ENCODE peak calls at places on chromosomes 7 and 10, in five cellular contexts. F is AG04449, L is psoas muscle, U is neural crest cell, I is right lobe of liver. Z is an unnamed sample.

GRCh38 chr7:88278881-88279280 is 27.8 kb downstream of the STEAP4 start:
- DNase-seq in L (no peak), U (no peak), I (no peak), F (no peak), Z (no peak)

GRCh38 chr7:137975223-137975622 is 26.7 kb downstream of the CREB3L2 start:
- DNase-seq in L (no peak), F (no peak), I (no peak), U (peak), Z (no peak)

GRCh38 chr7:99379043-99379577 is 4.6 kb downstream of the ARPC1B start:
- DNase-seq in U (no peak), L (peak), I (peak), F (peak), Z (peak)

GRCh38 chr10:78851652-78852051 is 217.1 kb upstream of the ZMIZ1 start:
- DNase-seq in I (no peak), F (no peak), U (no peak), L (no peak), Z (no peak)

GRCh38 chr10:88027570-88027969 is 164.1 kb downstream of the PTEN start:
- DNase-seq in U (no peak), L (no peak), I (no peak), F (no peak), Z (no peak)

GRCh38 chr10:103676851-103677417 is 178.4 kb downstream of the SH3PXD2A start:
- DNase-seq in L (peak), F (peak), I (no peak), U (no peak), Z (no peak)

GRCh38 chr10:113232928-113233511 is 283.0 kb downstream of the TCF7L2 start:
- DNase-seq in F (no peak), L (no peak), I (no peak), U (no peak), Z (no peak)

GRCh38 chr10:129730272-129730992 is 233.6 kb downstream of the EBF3 start:
- DNase-seq in F (no peak), I (no peak), U (no peak), L (no peak), Z (no peak)

GRCh38 chr10:103441206-103441605 is 11.0 kb downstream of the CALHM2 start:
- DNase-seq in F (no peak), U (no peak), L (no peak), I (no peak), Z (no peak)

GRCh38 chr7:34191766-34192550 is 286.6 kb downstream of the BMPER start:
- DNase-seq in L (no peak), U (no peak), F (no peak), I (no peak), Z (no peak)

GRCh38 chr10:77391605-77392235 is 245.9 kb downstream of the KCNMA1 start:
- DNase-seq in L (peak), I (peak), F (peak), U (peak), Z (no peak)

GRCh38 chr10:114678806-114679205 is 20.7 kb upstream of the ABLIM1 start:
- DNase-seq in F (no peak), I (no peak), U (no peak), L (no peak), Z (no peak)

GRCh38 chr10:131127122-131127589 is 184.4 kb downstream of the TCERG1L start:
- DNase-seq in F (no peak), L (no peak), U (no peak), I (no peak), Z (no peak)

GRCh38 chr10:101291254-101292193 is 62.3 kb upstream of the LBX1 start:
- DNase-seq in L (peak), F (no peak), U (peak), I (peak), Z (peak)

GRCh38 chr7:36301914-36302771 is 87.5 kb upstream of the ANLN start:
- DNase-seq in U (no peak), L (no peak), F (no peak), I (no peak), Z (no peak)

GRCh38 chr7:29809533-29810155 is 3.3 kb downstream of the WIPF3 start:
- DNase-seq in U (no peak), F (no peak), L (no peak), I (no peak), Z (no peak)

GRCh38 chr10:77877461-77878344 is 48.9 kb downstream of the DLG5 start:
- DNase-seq in L (peak), F (no peak), I (no peak), U (peak), Z (peak)

GRCh38 chr7:19752045-19752444 is 21.4 kb downstream of the TMEM196 start:
- DNase-seq in I (no peak), U (no peak), F (no peak), L (no peak), Z (no peak)

GRCh38 chr10:78715435-78715834 is 353.3 kb upstream of the ZMIZ1 start:
- DNase-seq in F (no peak), L (no peak), U (no peak), I (no peak), Z (no peak)

GRCh38 chr10:18501198-18501597 is 150.2 kb downstream of the NSUN6 start:
- DNase-seq in U (no peak), F (no peak), L (no peak), I (no peak), Z (no peak)

GRCh38 chr7:7564323-7564780 is 2.3 kb upstream of the MIOS start:
- DNase-seq in U (no peak), I (no peak), F (peak), L (no peak), Z (no peak)

GRCh38 chr7:44136731-44137130 is 4.4 kb downstream of the MYL7 start:
- DNase-seq in U (no peak), I (no peak), F (no peak), L (no peak), Z (no peak)

GRCh38 chr10:6027929-6028328 is 34.2 kb downstream of the IL2RA start:
- DNase-seq in U (no peak), L (no peak), I (no peak), F (no peak), Z (no peak)

GRCh38 chr7:37832194-37832593 is 16.2 kb upstream of the NME8 start:
- DNase-seq in U (no peak), F (no peak), L (peak), I (peak), Z (no peak)

GRCh38 chr10:72831696-72832355 is 61.7 kb upstream of the OIT3 start:
- DNase-seq in F (no peak), U (no peak), I (no peak), L (no peak), Z (no peak)

GRCh38 chr7:141076377-141076776 is 2.5 kb downstream of the TMEM178B start:
- DNase-seq in I (no peak), F (no peak), L (no peak), U (peak), Z (no peak)

GRCh38 chr10:102997998-102998397 is 79.9 kb downstream of the CNNM2 start:
- DNase-seq in U (no peak), I (no peak), L (no peak), F (no peak), Z (no peak)

GRCh38 chr10:121831777-121832176 is 96.1 kb downstream of the ATE1 start:
- DNase-seq in L (no peak), U (no peak), I (no peak), F (no peak), Z (no peak)

GRCh38 chr7:115603416-115603815 is 427.1 kb downstream of the TFEC start:
- DNase-seq in I (no peak), L (no peak), F (no peak), U (no peak), Z (no peak)

GRCh38 chr7:90455163-90456030 is 14.0 kb upstream of the PTTG1IP2 start:
- DNase-seq in F (no peak), U (no peak), L (no peak), I (no peak), Z (no peak)

GRCh38 chr10:124737221-124737620 is 7.0 kb downstream of the FAM53B start:
- DNase-seq in U (no peak), I (no peak), L (no peak), F (no peak), Z (no peak)

GRCh38 chr10:121368347-121369025 is 229.8 kb downstream of the FGFR2 start:
- DNase-seq in I (no peak), F (no peak), U (no peak), L (no peak), Z (no peak)

GRCh38 chr10:86725980-86726976 is 30.1 kb upstream of the BMPR1A start:
- DNase-seq in U (no peak), L (no peak), I (no peak), F (no peak), Z (no peak)

GRCh38 chr10:86727992-86728559 is 28.3 kb upstream of the BMPR1A start:
- DNase-seq in L (no peak), I (no peak), U (no peak), F (no peak), Z (no peak)

GRCh38 chr10:86730227-86730626 is 26.2 kb upstream of the BMPR1A start:
- DNase-seq in I (peak), L (no peak), U (no peak), F (no peak), Z (no peak)

GRCh38 chr10:86729677-86730076 is 26.7 kb upstream of the BMPR1A start:
- DNase-seq in L (no peak), F (no peak), U (no peak), I (no peak), Z (no peak)

DNA sequence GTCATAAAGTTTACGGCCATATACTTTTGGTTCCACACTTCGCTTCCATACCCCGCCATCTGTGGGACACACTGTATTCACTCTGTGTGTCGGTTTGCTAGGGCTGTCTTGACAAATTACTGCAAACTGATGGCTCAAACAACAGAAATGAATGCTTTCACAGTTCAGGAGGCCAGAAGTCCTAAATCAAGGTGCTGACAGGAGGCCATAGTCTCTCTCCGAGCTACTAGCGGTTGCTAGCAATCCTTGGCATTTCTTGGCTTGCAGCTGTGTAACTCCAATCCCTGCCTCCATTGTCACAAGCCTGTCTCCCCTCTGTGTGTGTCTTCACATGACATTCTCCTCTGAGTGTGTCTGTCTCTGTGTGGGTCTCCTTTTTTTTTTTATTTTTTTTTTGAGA is 29.0 kb upstream of the BMPR1A start:
- DNase-seq in U (no peak), I (no peak), F (no peak), L (no peak), Z (no peak)
- TF ChIP-seq CTCF in U (no peak), I (no peak), F (no peak), L (no peak), Z (no peak)

GRCh38 chr10:100020161-100020882 is 10.6 kb upstream of the DNMBP start:
- DNase-seq in U (no peak), I (no peak), F (no peak), L (no peak), Z (no peak)
- TF ChIP-seq CTCF in U (peak), I (no peak), F (no peak), L (no peak), Z (no peak)

GRCh38 chr7:22618528-22618927 is 108.5 kb upstream of the IL6 start:
- DNase-seq in L (no peak), F (no peak), U (no peak), I (no peak), Z (no peak)
- TF ChIP-seq CTCF in L (no peak), F (no peak), U (no peak), I (no peak), Z (no peak)

GRCh38 chr10:48716393-48716792 is 31.7 kb downstream of the WDFY4 start:
- DNase-seq in U (no peak), F (no peak), I (no peak), L (no peak), Z (no peak)
- TF ChIP-seq CTCF in U (no peak), F (no peak), I (no peak), L (no peak), Z (no peak)

DNA sequence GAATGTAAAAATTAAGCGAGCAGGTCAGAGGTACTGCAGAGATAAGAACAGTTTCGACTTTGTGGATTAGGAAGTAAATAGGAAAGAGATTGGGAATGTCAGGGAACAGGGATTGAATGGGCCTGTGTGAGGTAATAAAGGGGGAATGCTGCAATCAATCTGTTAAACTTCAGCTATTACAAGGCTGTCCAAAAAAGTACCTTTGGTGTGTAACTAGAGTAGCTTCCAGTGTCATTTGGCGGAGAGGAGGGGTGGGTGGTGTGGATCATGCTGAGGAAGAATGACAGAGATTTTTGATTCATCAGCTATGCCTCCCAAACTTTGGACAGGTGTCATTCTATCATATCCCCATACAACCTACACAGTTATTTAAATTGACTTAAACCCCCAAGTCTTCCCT is 128.2 kb upstream of the RHEB start:
- DNase-seq in L (no peak), F (no peak), U (no peak), I (peak), Z (no peak)
- TF ChIP-seq CTCF in L (no peak), F (no peak), U (no peak), I (no peak), Z (no peak)

GRCh38 chr7:17005277-17005676 is 123.5 kb upstream of the AGR3 start:
- DNase-seq in F (no peak), I (no peak), L (no peak), U (no peak), Z (no peak)

GRCh38 chr7:17007841-17008240 is 126.1 kb upstream of the AGR3 start:
- DNase-seq in U (no peak), L (no peak), I (no peak), F (no peak), Z (no peak)

GRCh38 chr7:17013204-17013603 is 131.4 kb upstream of the AGR3 start:
- DNase-seq in L (no peak), F (no peak), U (no peak), I (no peak), Z (no peak)

GRCh38 chr7:17010637-17011300 is 129.0 kb upstream of the AGR3 start:
- DNase-seq in I (no peak), F (no peak), U (no peak), L (no peak), Z (no peak)

DNA sequence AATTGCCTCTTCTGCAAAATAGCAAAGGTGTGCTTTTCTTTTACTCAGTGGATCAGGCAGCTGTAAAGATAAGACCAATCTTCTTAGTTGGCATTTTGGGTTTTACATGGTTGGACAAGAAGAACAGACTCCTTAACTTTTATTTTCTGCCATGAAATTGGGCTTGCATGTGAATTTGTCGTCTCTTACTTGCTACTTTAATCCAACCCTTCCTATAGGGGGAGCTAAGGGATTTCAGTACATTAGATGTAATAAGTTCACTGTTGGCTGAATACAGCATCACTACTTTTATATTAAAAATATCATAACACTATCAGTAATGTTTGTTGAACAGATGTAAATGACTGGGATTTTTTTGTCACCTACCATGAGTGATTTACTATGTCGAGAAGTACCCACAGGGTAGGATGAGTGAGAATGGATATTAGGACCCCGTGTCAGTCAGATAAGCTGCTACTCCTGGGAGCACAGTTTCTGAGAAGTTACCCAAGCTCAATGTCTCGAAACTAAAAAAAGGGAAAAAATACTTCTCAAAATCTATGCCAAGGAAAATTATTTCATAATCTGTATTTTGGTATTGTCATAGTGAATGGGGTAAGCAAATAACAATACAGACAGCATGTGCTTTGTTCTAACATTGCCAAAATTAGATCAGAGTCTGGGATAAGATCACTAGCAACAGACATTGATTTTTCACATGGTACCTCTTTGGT is 127.4 kb upstream of the AGR3 start:
- DNase-seq in L (no peak), I (no peak), U (no peak), F (no peak), Z (no peak)
- TF ChIP-seq CTCF in L (no peak), I (peak), U (no peak), F (no peak), Z (peak)

GRCh38 chr7:100600222-100601038 is 1.7 kb upstream of the PCOLCE start:
- DNase-seq in L (no peak), F (no peak), I (no peak), U (no peak), Z (no peak)
- TF ChIP-seq CTCF in L (no peak), F (no peak), I (no peak), U (no peak), Z (no peak)

GRCh38 chr7:66904063-66904593 is 16.9 kb upstream of the TMEM248 start:
- DNase-seq in U (no peak), F (no peak), I (no peak), L (no peak), Z (no peak)

GRCh38 chr7:66905243-66905642 is 15.8 kb upstream of the TMEM248 start:
- DNase-seq in F (no peak), U (no peak), I (no peak), L (no peak), Z (no peak)

GRCh38 chr7:66907731-66908130 is 13.3 kb upstream of the TMEM248 start:
- DNase-seq in F (no peak), U (no peak), I (no peak), L (no peak), Z (no peak)

GRCh38 chr7:66903360-66904062 is 17.5 kb upstream of the TMEM248 start:
- DNase-seq in I (no peak), L (no peak), U (no peak), F (no peak), Z (no peak)

DNA sequence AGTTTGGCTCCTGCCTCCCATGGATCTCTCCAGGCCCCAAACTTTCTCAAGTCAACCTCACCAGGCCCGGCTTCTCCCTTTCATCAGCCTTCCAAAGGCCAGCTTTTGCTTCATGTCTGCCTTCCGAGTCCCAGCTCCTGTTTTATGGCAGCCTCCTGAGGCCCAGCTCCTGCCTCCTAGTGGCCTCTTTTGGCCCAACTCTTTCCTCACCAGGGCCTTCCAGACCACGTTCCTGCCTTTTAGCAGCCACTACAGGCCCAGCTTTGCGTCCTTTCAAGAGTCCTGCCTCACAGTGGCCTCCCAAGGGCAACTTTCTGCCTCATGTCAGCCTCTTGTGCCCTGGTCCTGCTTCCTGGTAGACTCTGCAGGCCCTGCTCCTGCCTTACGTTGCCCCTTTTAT is 15.3 kb upstream of the TMEM248 start:
- DNase-seq in L (no peak), F (no peak), I (no peak), U (no peak), Z (no peak)
- TF ChIP-seq CTCF in L (no peak), F (no peak), I (no peak), U (peak), Z (no peak)

GRCh38 chr7:2970907-2971306 is 72.8 kb downstream of the CARD11 start:
- DNase-seq in I (no peak), L (no peak), U (no peak), F (no peak), Z (no peak)
- TF ChIP-seq CTCF in I (no peak), L (no peak), U (no peak), F (no peak), Z (no peak)

Z was measured in natural killer cell.